ENCODE peak calls at places on chromosomes 16 and 17, in ten cellular contexts. R, O, X, T, E, C, L, M, B and U are unnamed samples.

GRCh38 chr17:78804777-78805176 is 22.7 kb upstream of the CYTH1 start:
- DNase-seq in E (no peak), O (no peak), T (no peak), L (no peak), B (no peak), M (peak; percentile 25), X (no peak), C (no peak), R (no peak), U (no peak)

GRCh38 chr17:60630352-60630751 is 30.4 kb downstream of the PPM1D start:
- DNase-seq in B (no peak), L (peak; percentile 67), M (peak; percentile 58), R (no peak), E (no peak), T (no peak), C (peak; percentile 23), X (no peak), O (no peak), U (no peak)

GRCh38 chr17:77437747-77438146 is 297.0 kb downstream of the SEC14L1 start:
- DNase-seq in O (no peak), M (no peak), L (no peak), X (no peak), B (no peak), R (no peak), C (no peak), E (no peak), T (no peak), U (no peak)

GRCh38 chr16:66414891-66415290 is 12.2 kb upstream of the BEAN1 start:
- DNase-seq in M (peak; percentile 83), R (no peak), O (no peak), E (no peak), B (no peak), C (no peak), X (no peak), L (peak; percentile 34), T (no peak), U (no peak)

GRCh38 chr17:63854709-63855108 is 12.2 kb upstream of the SMARCD2 start:
- DNase-seq in T (no peak), R (no peak), E (no peak), B (no peak), X (no peak), C (no peak), L (no peak), O (no peak), M (no peak), U (no peak)

GRCh38 chr16:85437161-85438052 is 175.7 kb upstream of the GSE1 start:
- DNase-seq in C (no peak), L (no peak), M (no peak), X (no peak), E (peak; percentile 90), O (no peak), B (no peak), R (no peak), T (peak; percentile 87), U (peak; percentile 66)

GRCh38 chr16:88015806-88016140 is 64.5 kb downstream of the BANP start:
- DNase-seq in L (no peak), M (no peak), R (no peak), C (no peak), T (no peak), B (no peak), X (no peak), E (no peak), O (no peak), U (no peak)

GRCh38 chr17:56319531-56319930 is 166.3 kb downstream of the ANKFN1 start:
- DNase-seq in C (peak; percentile 33), E (peak; percentile 79), M (peak; percentile 84), L (peak; percentile 70), T (no peak), R (peak; percentile 15), O (no peak), B (peak; percentile 42), X (peak; percentile 82), U (no peak)

GRCh38 chr17:68035131-68035522 is 408 bp upstream of the KPNA2 start:
- DNase-seq in E (peak; percentile 99), R (no peak), M (no peak), X (peak; percentile 98), L (no peak), B (peak; percentile 99), T (peak; percentile 96), O (peak; percentile 77), C (peak; percentile 97), U (no peak)

GRCh38 chr16:66503030-66503429 is 46.9 kb downstream of the TK2 start:
- DNase-seq in E (no peak), L (no peak), T (peak; percentile 3), X (no peak), O (no peak), C (no peak), M (no peak), R (no peak), B (no peak), U (no peak)

GRCh38 chr17:49132699-49133364 is at the start of gene B4GALNT2:
- DNase-seq in R (no peak), L (no peak), E (peak; percentile 85), M (no peak), C (no peak), B (peak; percentile 4), X (peak; percentile 15), T (peak; percentile 76), O (no peak), U (peak; percentile 32)

GRCh38 chr16:51326131-51326856 is 175.2 kb upstream of the SALL1 start:
- DNase-seq in R (no peak), T (no peak), B (no peak), L (peak; percentile 77), E (no peak), X (peak; percentile 69), O (no peak), C (peak; percentile 34), M (peak; percentile 96), U (peak; percentile 18)

GRCh38 chr16:12459401-12459791 is 344.3 kb downstream of the CPPED1 start:
- DNase-seq in X (no peak), M (no peak), O (no peak), C (peak; percentile 24), L (no peak), B (no peak), T (peak; percentile 32), E (no peak), R (no peak), U (no peak)

GRCh38 chr17:17109231-17109630 is 67.0 kb downstream of the MPRIP start:
- DNase-seq in L (no peak), O (no peak), C (no peak), E (no peak), R (no peak), X (no peak), B (no peak), T (peak; percentile 65), M (no peak), U (no peak)

GRCh38 chr16:59090501-59090900 is 356.4 kb upstream of the GOT2 start:
- DNase-seq in T (no peak), L (peak; percentile 22), R (no peak), B (no peak), X (no peak), M (no peak), E (peak; percentile 10), O (no peak), C (no peak), U (no peak)